ENCODE peak calls at places on chromosomes 13 and 19, in ten cellular contexts. One of them, this sample, is unnamed. For H3K4me1, the result is how much of the 10 kb centered on the place peaks cover.

GRCh38 chr13:46614582-46614981 is 61.6 kb downstream of the LRCH1 start:
- DNase-seq in fibroblast of lung: peak
- DNase-seq in Caco-2: no peak
- DNase-seq in lower lobe of right lung: no peak
- DNase-seq in heart left ventricle: no peak
- DNase-seq in uterus: peak
- DNase-seq in thyroid gland: no peak
- DNase-seq in hepatocyte: no peak
- DNase-seq in osteoblast: peak
- DNase-seq in mucosa of descending colon: no peak
- DNase-seq in this sample: no peak

GRCh38 chr19:40702337-40703012 is 12.0 kb upstream of the NUMBL start:
- DNase-seq in fibroblast of lung: peak
- DNase-seq in Caco-2: no peak
- DNase-seq in lower lobe of right lung: no peak
- DNase-seq in heart left ventricle: no peak
- DNase-seq in uterus: peak
- DNase-seq in thyroid gland: no peak
- DNase-seq in hepatocyte: peak
- DNase-seq in osteoblast: no peak
- DNase-seq in mucosa of descending colon: no peak
- DNase-seq in this sample: peak

GRCh38 chr13:40318366-40318765 is 348.1 kb downstream of the FOXO1 start:
- DNase-seq in fibroblast of lung: no peak
- DNase-seq in Caco-2: no peak
- DNase-seq in lower lobe of right lung: no peak
- DNase-seq in heart left ventricle: peak
- DNase-seq in uterus: no peak
- DNase-seq in thyroid gland: peak
- DNase-seq in hepatocyte: peak
- DNase-seq in osteoblast: peak
- DNase-seq in mucosa of descending colon: no peak
- DNase-seq in this sample: peak

GRCh38 chr13:100550433-100550832 is 38.2 kb downstream of the GGACT start:
- DNase-seq in fibroblast of lung: peak
- DNase-seq in Caco-2: no peak
- DNase-seq in lower lobe of right lung: no peak
- DNase-seq in heart left ventricle: peak
- DNase-seq in uterus: peak
- DNase-seq in thyroid gland: no peak
- DNase-seq in hepatocyte: peak
- DNase-seq in osteoblast: peak
- DNase-seq in mucosa of descending colon: no peak
- DNase-seq in this sample: no peak

GRCh38 chr19:34459614-34460013 is 21.9 kb upstream of the WTIP start:
- DNase-seq in fibroblast of lung: no peak
- DNase-seq in Caco-2: no peak
- DNase-seq in lower lobe of right lung: no peak
- DNase-seq in heart left ventricle: no peak
- DNase-seq in uterus: no peak
- DNase-seq in thyroid gland: no peak
- DNase-seq in hepatocyte: no peak
- DNase-seq in osteoblast: no peak
- DNase-seq in mucosa of descending colon: no peak
- DNase-seq in this sample: no peak

GRCh38 chr13:74070065-74070464 is 64.1 kb downstream of the KLF12 start:
- DNase-seq in fibroblast of lung: no peak
- DNase-seq in Caco-2: no peak
- DNase-seq in lower lobe of right lung: no peak
- DNase-seq in heart left ventricle: no peak
- DNase-seq in uterus: no peak
- DNase-seq in thyroid gland: no peak
- DNase-seq in hepatocyte: no peak
- DNase-seq in osteoblast: no peak
- DNase-seq in mucosa of descending colon: no peak
- DNase-seq in this sample: no peak

GRCh38 chr19:16895467-16896097 is 6.8 kb downstream of the F2RL3 start:
- DNase-seq in fibroblast of lung: no peak
- DNase-seq in Caco-2: no peak
- DNase-seq in lower lobe of right lung: no peak
- DNase-seq in heart left ventricle: no peak
- DNase-seq in uterus: no peak
- DNase-seq in thyroid gland: no peak
- DNase-seq in hepatocyte: no peak
- DNase-seq in osteoblast: peak
- DNase-seq in mucosa of descending colon: no peak
- DNase-seq in this sample: no peak

GRCh38 chr19:35908977-35909683 is 1.0 kb upstream of the TYROBP start:
- DNase-seq in fibroblast of lung: no peak
- DNase-seq in Caco-2: no peak
- DNase-seq in lower lobe of right lung: peak
- DNase-seq in heart left ventricle: peak
- DNase-seq in uterus: no peak
- DNase-seq in thyroid gland: peak
- DNase-seq in hepatocyte: no peak
- DNase-seq in osteoblast: peak
- DNase-seq in mucosa of descending colon: peak
- DNase-seq in this sample: no peak

GRCh38 chr13:75359266-75359665 is 122.7 kb downstream of the TBC1D4 start:
- DNase-seq in fibroblast of lung: peak
- DNase-seq in Caco-2: no peak
- DNase-seq in lower lobe of right lung: no peak
- DNase-seq in heart left ventricle: no peak
- DNase-seq in uterus: no peak
- DNase-seq in thyroid gland: no peak
- DNase-seq in hepatocyte: no peak
- DNase-seq in osteoblast: peak
- DNase-seq in mucosa of descending colon: no peak
- DNase-seq in this sample: no peak

GRCh38 chr13:30978981-30979956 is 46.8 kb downstream of the TEX26 start:
- DNase-seq in fibroblast of lung: no peak
- DNase-seq in Caco-2: no peak
- DNase-seq in lower lobe of right lung: peak
- DNase-seq in heart left ventricle: no peak
- DNase-seq in uterus: no peak
- DNase-seq in thyroid gland: peak
- DNase-seq in hepatocyte: peak
- DNase-seq in osteoblast: no peak
- DNase-seq in mucosa of descending colon: no peak
- DNase-seq in this sample: peak

GRCh38 chr13:110471156-110471832 is 90.2 kb downstream of the RAB20 start:
- DNase-seq in fibroblast of lung: no peak
- DNase-seq in Caco-2: no peak
- DNase-seq in lower lobe of right lung: peak
- DNase-seq in heart left ventricle: no peak
- DNase-seq in uterus: no peak
- DNase-seq in thyroid gland: no peak
- DNase-seq in hepatocyte: no peak
- DNase-seq in osteoblast: no peak
- DNase-seq in mucosa of descending colon: no peak
- DNase-seq in this sample: no peak

GRCh38 chr19:32875428-32875827 is 5.9 kb upstream of the SLC7A9 start:
- DNase-seq in fibroblast of lung: no peak
- DNase-seq in Caco-2: no peak
- DNase-seq in lower lobe of right lung: no peak
- DNase-seq in heart left ventricle: no peak
- DNase-seq in uterus: no peak
- DNase-seq in thyroid gland: no peak
- DNase-seq in hepatocyte: no peak
- DNase-seq in osteoblast: no peak
- DNase-seq in mucosa of descending colon: peak
- DNase-seq in this sample: no peak

GRCh38 chr13:60351326-60351725 is 45.7 kb upstream of the TDRD3 start:
- DNase-seq in fibroblast of lung: peak
- DNase-seq in Caco-2: no peak
- DNase-seq in lower lobe of right lung: no peak
- DNase-seq in heart left ventricle: no peak
- DNase-seq in uterus: no peak
- DNase-seq in thyroid gland: no peak
- DNase-seq in hepatocyte: peak
- DNase-seq in osteoblast: no peak
- DNase-seq in mucosa of descending colon: no peak
- DNase-seq in this sample: peak

GRCh38 chr19:16217671-16218464 is 20.2 kb downstream of the AP1M1 start:
- DNase-seq in fibroblast of lung: no peak
- DNase-seq in Caco-2: no peak
- DNase-seq in lower lobe of right lung: no peak
- DNase-seq in heart left ventricle: no peak
- DNase-seq in uterus: no peak
- DNase-seq in thyroid gland: no peak
- DNase-seq in hepatocyte: no peak
- DNase-seq in osteoblast: no peak
- DNase-seq in mucosa of descending colon: no peak
- DNase-seq in this sample: no peak

GRCh38 chr13:112583592-112584277 is 4.2 kb downstream of the TUBGCP3 start:
- DNase-seq in fibroblast of lung: no peak
- DNase-seq in Caco-2: no peak
- DNase-seq in lower lobe of right lung: no peak
- DNase-seq in heart left ventricle: peak
- DNase-seq in uterus: no peak
- DNase-seq in thyroid gland: no peak
- DNase-seq in hepatocyte: no peak
- DNase-seq in osteoblast: no peak
- DNase-seq in mucosa of descending colon: no peak
- DNase-seq in this sample: no peak

GRCh38 chr13:112586334-112586733 is 1.6 kb downstream of the TUBGCP3 start:
- DNase-seq in fibroblast of lung: no peak
- DNase-seq in Caco-2: no peak
- DNase-seq in lower lobe of right lung: no peak
- DNase-seq in heart left ventricle: no peak
- DNase-seq in uterus: no peak
- DNase-seq in thyroid gland: no peak
- DNase-seq in hepatocyte: no peak
- DNase-seq in osteoblast: no peak
- DNase-seq in mucosa of descending colon: no peak
- DNase-seq in this sample: no peak

GRCh38 chr13:112587767-112588489 is at the start of gene TUBGCP3:
- DNase-seq in fibroblast of lung: peak
- DNase-seq in Caco-2: peak
- DNase-seq in lower lobe of right lung: peak
- DNase-seq in heart left ventricle: peak
- DNase-seq in uterus: peak
- DNase-seq in thyroid gland: peak
- DNase-seq in hepatocyte: peak
- DNase-seq in osteoblast: peak
- DNase-seq in mucosa of descending colon: peak
- DNase-seq in this sample: peak

GRCh38 chr13:112588490-112589297 is 741 bp upstream of the TUBGCP3 start:
- DNase-seq in fibroblast of lung: no peak
- DNase-seq in Caco-2: no peak
- DNase-seq in lower lobe of right lung: no peak
- DNase-seq in heart left ventricle: no peak
- DNase-seq in uterus: no peak
- DNase-seq in thyroid gland: no peak
- DNase-seq in hepatocyte: no peak
- DNase-seq in osteoblast: no peak
- DNase-seq in mucosa of descending colon: no peak
- DNase-seq in this sample: peak

GRCh38 chr13:112587359-112587766 is 590 bp downstream of the TUBGCP3 start:
- DNase-seq in fibroblast of lung: peak
- DNase-seq in Caco-2: peak
- DNase-seq in lower lobe of right lung: peak
- DNase-seq in heart left ventricle: peak
- DNase-seq in uterus: peak
- DNase-seq in thyroid gland: peak
- DNase-seq in hepatocyte: peak
- DNase-seq in osteoblast: peak
- DNase-seq in mucosa of descending colon: peak
- DNase-seq in this sample: peak
- TF ChIP-seq CTCF in fibroblast of lung: no peak
- TF ChIP-seq CTCF in Caco-2: no peak
- TF ChIP-seq CTCF in lower lobe of right lung: peak
- TF ChIP-seq CTCF in heart left ventricle: no peak
- TF ChIP-seq CTCF in uterus: no peak
- TF ChIP-seq CTCF in thyroid gland: no peak
- TF ChIP-seq CTCF in hepatocyte: no peak
- TF ChIP-seq CTCF in osteoblast: no peak
- TF ChIP-seq CTCF in mucosa of descending colon: no peak
- TF ChIP-seq CTCF in this sample: no peak

GRCh38 chr19:8393871-8394250 is 3.7 kb downstream of the RAB11B start:
- DNase-seq in fibroblast of lung: no peak
- DNase-seq in Caco-2: no peak
- DNase-seq in lower lobe of right lung: no peak
- DNase-seq in heart left ventricle: no peak
- DNase-seq in uterus: no peak
- DNase-seq in thyroid gland: peak
- DNase-seq in hepatocyte: no peak
- DNase-seq in osteoblast: peak
- DNase-seq in mucosa of descending colon: peak
- DNase-seq in this sample: no peak
- H3K4me1 ChIP-seq in fibroblast of lung: under half
- H3K4me1 ChIP-seq in Caco-2: under half
- H3K4me1 ChIP-seq in lower lobe of right lung: half or more
- H3K4me1 ChIP-seq in heart left ventricle: half or more
- H3K4me1 ChIP-seq in uterus: under half
- H3K4me1 ChIP-seq in thyroid gland: half or more
- H3K4me1 ChIP-seq in hepatocyte: under half
- H3K4me1 ChIP-seq in osteoblast: under half
- H3K4me1 ChIP-seq in mucosa of descending colon: under half
- H3K4me1 ChIP-seq in this sample: half or more

DNA sequence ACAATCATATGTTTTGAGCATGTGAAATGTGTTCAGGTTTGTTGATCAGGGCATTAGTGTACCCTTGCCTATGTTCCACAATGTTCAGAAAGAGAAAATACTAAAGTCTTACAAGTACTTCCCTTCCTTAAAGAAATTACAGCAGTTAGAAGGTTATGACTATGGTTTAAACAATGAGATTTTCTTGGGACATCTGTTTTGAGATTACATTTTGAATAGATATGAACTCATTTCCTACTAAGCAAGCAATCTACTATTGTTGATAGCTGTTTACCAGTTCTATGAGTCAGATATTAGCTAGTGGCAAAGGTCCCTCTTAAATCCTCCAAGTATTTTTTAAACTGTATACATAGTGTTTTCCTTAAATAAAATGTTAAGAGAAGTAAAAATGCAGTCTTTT is 241.3 kb downstream of the DACH1 start:
- DNase-seq in fibroblast of lung: peak
- DNase-seq in Caco-2: no peak
- DNase-seq in lower lobe of right lung: no peak
- DNase-seq in heart left ventricle: no peak
- DNase-seq in uterus: no peak
- DNase-seq in thyroid gland: no peak
- DNase-seq in hepatocyte: no peak
- DNase-seq in osteoblast: no peak
- DNase-seq in mucosa of descending colon: no peak
- DNase-seq in this sample: no peak
- H3K4me3 ChIP-seq in fibroblast of lung: no peak
- H3K4me3 ChIP-seq in Caco-2: no peak
- H3K4me3 ChIP-seq in lower lobe of right lung: no peak
- H3K4me3 ChIP-seq in heart left ventricle: no peak
- H3K4me3 ChIP-seq in uterus: no peak
- H3K4me3 ChIP-seq in thyroid gland: no peak
- H3K4me3 ChIP-seq in hepatocyte: no peak
- H3K4me3 ChIP-seq in osteoblast: no peak
- H3K4me3 ChIP-seq in mucosa of descending colon: no peak
- H3K4me3 ChIP-seq in this sample: no peak

DNA sequence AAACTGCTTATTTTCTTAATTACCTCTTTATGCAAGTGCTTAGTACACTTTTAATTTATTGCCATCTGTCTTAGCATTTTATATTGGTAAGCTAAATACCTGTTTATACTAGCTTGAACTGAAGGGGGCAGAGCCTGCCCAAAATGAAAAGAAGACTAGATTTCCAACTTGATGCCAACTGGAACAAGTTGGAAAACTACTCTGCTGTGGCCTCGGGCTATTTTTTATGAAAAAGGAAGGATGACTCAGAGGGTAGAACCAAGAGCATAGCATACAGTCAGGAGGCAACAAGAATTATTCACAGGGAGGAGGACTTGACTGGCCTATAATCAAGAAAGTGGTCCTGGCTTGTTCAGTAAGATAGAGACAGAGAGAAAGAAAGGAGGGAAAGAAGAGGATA is 150.3 kb downstream of the NDFIP2 start:
- DNase-seq in fibroblast of lung: peak
- DNase-seq in Caco-2: no peak
- DNase-seq in lower lobe of right lung: no peak
- DNase-seq in heart left ventricle: peak
- DNase-seq in uterus: no peak
- DNase-seq in thyroid gland: peak
- DNase-seq in hepatocyte: peak
- DNase-seq in osteoblast: peak
- DNase-seq in mucosa of descending colon: no peak
- DNase-seq in this sample: peak
- TF ChIP-seq CTCF in fibroblast of lung: peak
- TF ChIP-seq CTCF in Caco-2: no peak
- TF ChIP-seq CTCF in lower lobe of right lung: no peak
- TF ChIP-seq CTCF in heart left ventricle: peak
- TF ChIP-seq CTCF in uterus: no peak
- TF ChIP-seq CTCF in thyroid gland: peak
- TF ChIP-seq CTCF in hepatocyte: peak
- TF ChIP-seq CTCF in osteoblast: no peak
- TF ChIP-seq CTCF in mucosa of descending colon: no peak
- TF ChIP-seq CTCF in this sample: no peak